ENCODE peak calls at places on chromosomes 4 and X, in ten cellular contexts. C is astrocyte, U is HCT116, M is lower lobe of right lung, S is left lung, A is fibroblast of mammary gland, J is cardiac fibroblast, Z is epithelial cell of esophagus, V is GM20000, I is heart right ventricle. L is an unnamed sample.

GRCh38 chr4:25712611-25713010 is 57.0 kb downstream of the SLC34A2 start:
- DNase-seq in C (no peak), U (no peak), M (no peak), S (no peak), A (no peak), J (no peak), Z (no peak), V (no peak), I (no peak), L (no peak)

GRCh38 chr4:5894266-5894665 is 1.4 kb upstream of the CRMP1 start:
- DNase-seq in C (no peak), U (no peak), M (no peak), S (peak; percentile 43), A (no peak), J (no peak), Z (no peak), V (no peak), I (no peak), L (no peak)

GRCh38 chrX:23332101-23332887 is 2.4 kb upstream of the PTCHD1 start:
- DNase-seq in C (no peak), U (no peak), M (no peak), S (peak; percentile 39), A (no peak), J (no peak), Z (no peak), V (no peak), I (no peak), L (no peak)

GRCh38 chr4:148430847-148431246 is 11.4 kb downstream of the NR3C2 start:
- DNase-seq in C (no peak), U (no peak), M (no peak), S (no peak), A (no peak), J (no peak), Z (no peak), V (no peak), I (no peak), L (no peak)

GRCh38 chrX:153828723-153829548 is 1.4 kb downstream of the PDZD4 start:
- DNase-seq in C (no peak), U (no peak), M (no peak), S (no peak), A (no peak), J (no peak), Z (no peak), V (peak; percentile 7), I (no peak), L (no peak)

GRCh38 chr4:100067255-100067654 is 117.2 kb upstream of the H2AZ1 start:
- DNase-seq in C (no peak), U (no peak), M (no peak), S (no peak), A (no peak), J (no peak), Z (no peak), V (no peak), I (no peak), L (no peak)

GRCh38 chr4:178309890-178310289 is 867.7 kb upstream of the AGA start:
- DNase-seq in C (no peak), U (no peak), M (no peak), S (no peak), A (no peak), J (no peak), Z (no peak), V (no peak), I (no peak), L (no peak)

GRCh38 chr4:40626183-40626990 is 3.3 kb downstream of the RBM47 start:
- DNase-seq in C (peak; percentile 52), U (no peak), M (no peak), S (no peak), A (peak; percentile 36), J (peak; percentile 11), Z (peak; percentile 78), V (no peak), I (no peak), L (no peak)

GRCh38 chrX:93660575-93660974 is 12.8 kb downstream of the NAP1L3 start:
- DNase-seq in C (no peak), U (no peak), M (no peak), S (peak; percentile 6), A (no peak), J (no peak), Z (no peak), V (no peak), I (no peak), L (no peak)

GRCh38 chr4:19285146-19285545 is 966.6 kb upstream of the SLIT2 start:
- DNase-seq in C (no peak), U (no peak), M (no peak), S (no peak), A (no peak), J (no peak), Z (no peak), V (no peak), I (no peak), L (no peak)

GRCh38 chr4:38371391-38371851 is 292.6 kb upstream of the KLF3 start:
- DNase-seq in C (peak; percentile 93), U (no peak), M (no peak), S (no peak), A (peak; percentile 68), J (peak; percentile 27), Z (no peak), V (no peak), I (no peak), L (no peak)

GRCh38 chrX:116379854-116380253 is 56.6 kb upstream of the SLC6A14 start:
- DNase-seq in C (no peak), U (no peak), M (no peak), S (no peak), A (peak; percentile 89), J (peak; percentile 72), Z (peak; percentile 90), V (no peak), I (peak; percentile 6), L (peak; percentile 50)

GRCh38 chr4:145099653-145100052 is 1.5 kb downstream of the ABCE1 start:
- DNase-seq in C (peak; percentile 26), U (no peak), M (no peak), S (no peak), A (no peak), J (peak; percentile 42), Z (peak; percentile 1), V (peak; percentile 16), I (no peak), L (no peak)

GRCh38 chrX:150416469-150416868 is 53.4 kb downstream of the MAMLD1 start:
- DNase-seq in C (no peak), U (no peak), M (no peak), S (no peak), A (no peak), J (no peak), Z (no peak), V (no peak), I (no peak), L (no peak)

DNA sequence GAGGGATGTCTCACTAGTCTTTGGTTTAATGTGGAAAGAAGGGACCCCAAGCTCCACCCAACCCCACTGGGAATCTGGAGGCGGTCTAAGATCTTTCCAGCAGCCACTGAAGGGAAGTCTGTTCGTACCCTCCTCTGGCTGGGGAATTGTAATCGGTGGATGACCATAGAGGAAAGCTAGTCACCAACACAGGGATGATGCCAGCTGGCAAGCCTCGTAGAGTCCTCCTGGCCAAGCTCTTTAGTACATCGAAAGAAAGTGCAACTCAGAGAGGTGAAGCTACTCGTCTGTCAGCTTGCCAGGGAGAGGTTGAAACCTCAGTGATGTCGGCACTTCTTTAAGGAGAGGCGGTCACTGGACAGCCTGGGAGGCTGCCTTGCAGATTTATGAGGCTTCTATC is 58.7 kb downstream of the MAMLD1 start:
- DNase-seq in C (peak; percentile 60), U (no peak), M (no peak), S (no peak), A (peak; percentile 73), J (peak; percentile 28), Z (no peak), V (no peak), I (peak; percentile 33), L (no peak)
- TF ChIP-seq CTCF in C (no peak), U (no peak), M (no peak), S (no peak), A (no peak), J (no peak), Z (no peak), V (no peak), I (no peak), L (no peak)

GRCh38 chr4:183435803-183436202 is 8.6 kb upstream of the CDKN2AIP start:
- DNase-seq in C (no peak), U (no peak), M (no peak), S (no peak), A (no peak), J (no peak), Z (no peak), V (no peak), I (no peak), L (no peak)
- TF ChIP-seq CTCF in C (no peak), U (no peak), M (no peak), S (no peak), A (no peak), J (no peak), Z (no peak), V (no peak), I (no peak), L (no peak)

DNA sequence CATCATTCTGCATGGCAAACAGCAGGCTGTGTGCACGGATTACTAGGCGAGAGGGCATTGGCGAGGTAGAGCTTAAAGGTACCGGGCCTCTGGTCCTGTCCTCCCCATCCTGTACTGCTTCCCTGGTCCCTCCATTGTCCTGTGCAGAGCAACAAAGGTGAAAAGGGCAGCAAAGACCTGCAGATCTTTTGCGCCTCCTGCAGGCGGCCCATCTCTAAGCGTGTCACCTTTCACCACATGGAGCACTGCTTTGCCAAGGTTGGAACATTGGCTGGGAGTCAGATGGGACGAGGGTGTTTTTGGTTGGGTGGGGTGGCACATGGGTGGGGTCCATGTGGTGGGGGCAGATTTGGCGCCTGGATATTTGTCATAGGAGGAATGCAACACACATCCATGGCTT is 64.7 kb upstream of the UXT start:
- DNase-seq in C (no peak), U (no peak), M (no peak), S (no peak), A (no peak), J (no peak), Z (no peak), V (no peak), I (no peak), L (no peak)
- TF ChIP-seq CTCF in C (no peak), U (peak; percentile 22), M (no peak), S (no peak), A (no peak), J (no peak), Z (no peak), V (no peak), I (no peak), L (no peak)

GRCh38 chr4:125741825-125742452 is 427.2 kb downstream of the FAT4 start:
- DNase-seq in C (peak; percentile 21), U (no peak), M (no peak), S (no peak), A (peak; percentile 66), J (peak; percentile 68), Z (peak; percentile 45), V (peak; percentile 24), I (no peak), L (no peak)

GRCh38 chr4:125736057-125736456 is 421.3 kb downstream of the FAT4 start:
- DNase-seq in C (peak; percentile 30), U (no peak), M (no peak), S (no peak), A (peak; percentile 59), J (peak; percentile 79), Z (no peak), V (no peak), I (no peak), L (no peak)

GRCh38 chr4:125735107-125735506 is 420.4 kb downstream of the FAT4 start:
- DNase-seq in C (peak; percentile 95), U (no peak), M (no peak), S (peak; percentile 28), A (peak; percentile 79), J (peak; percentile 94), Z (peak; percentile 88), V (no peak), I (no peak), L (peak; percentile 49)

GRCh38 chr4:125744891-125745364 is 430.2 kb downstream of the FAT4 start:
- DNase-seq in C (no peak), U (no peak), M (peak; percentile 34), S (peak; percentile 61), A (no peak), J (no peak), Z (no peak), V (no peak), I (no peak), L (no peak)

GRCh38 chr4:125739760-125740159 is 425.0 kb downstream of the FAT4 start:
- DNase-seq in C (peak; percentile 50), U (no peak), M (no peak), S (no peak), A (no peak), J (peak; percentile 49), Z (no peak), V (no peak), I (peak; percentile 25), L (no peak)
- TF ChIP-seq CTCF in C (no peak), U (no peak), M (no peak), S (no peak), A (no peak), J (no peak), Z (no peak), V (no peak), I (no peak), L (no peak)